ENCODE peak calls at places on chromosomes 2 and 18, in five cellular contexts. G, W, A, T and O are unnamed samples.
A peak's percentile ranks its signal among the peaks of the same experiment; 100 is the strongest.

GRCh38 chr18:59996370-59996966 is 96.7 kb downstream of the PMAIP1 start:
- DNase-seq in T (peak; percentile 41), G (peak; percentile 21), W (no peak), A (peak; percentile 72), O (no peak)

GRCh38 chr18:69588301-69588700 is 187.6 kb downstream of the DOK6 start:
- DNase-seq in T (no peak), G (no peak), A (no peak), W (no peak), O (no peak)

GRCh38 chr2:157418215-157418614 is 25.7 kb downstream of the CYTIP start:
- DNase-seq in T (no peak), W (no peak), A (no peak), G (no peak), O (no peak)

GRCh38 chr2:62423883-62424458 is 82.0 kb downstream of the TMEM17 start:
- DNase-seq in G (no peak), W (no peak), T (peak; percentile 69), A (no peak), O (no peak)

GRCh38 chr2:33337385-33337784 is 139.1 kb upstream of the RASGRP3 start:
- DNase-seq in W (no peak), A (no peak), G (no peak), T (no peak), O (no peak)

GRCh38 chr2:37618326-37618725 is 53.1 kb downstream of the CDC42EP3 start:
- DNase-seq in G (no peak), T (no peak), A (no peak), W (no peak), O (no peak)

GRCh38 chr2:36185624-36186023 is 170.0 kb upstream of the CRIM1 start:
- DNase-seq in A (no peak), W (no peak), G (no peak), T (peak; percentile 50), O (no peak)

GRCh38 chr2:168952424-168952823 is 51.3 kb downstream of the G6PC2 start:
- DNase-seq in A (no peak), W (no peak), G (no peak), T (no peak), O (no peak)

GRCh38 chr2:61898810-61899209 is 6.7 kb upstream of the COMMD1 start:
- DNase-seq in T (no peak), A (no peak), G (no peak), W (no peak), O (no peak)

GRCh38 chr18:12308386-12309100 is 502 bp downstream of the TUBB6 start:
- DNase-seq in W (no peak), A (peak; percentile 86), G (peak; percentile 75), T (peak; percentile 70), O (no peak)

GRCh38 chr2:60836491-60836890 is 44.9 kb upstream of the REL start:
- DNase-seq in A (no peak), W (no peak), G (no peak), T (no peak), O (no peak)

GRCh38 chr2:31235504-31235902 is 1.6 kb downstream of the EHD3 start:
- DNase-seq in W (no peak), G (no peak), A (no peak), T (no peak), O (no peak)

GRCh38 chr2:23565374-23565773 is 180.4 kb downstream of the KLHL29 start:
- DNase-seq in G (no peak), A (no peak), T (no peak), W (no peak), O (no peak)

GRCh38 chr18:24885266-24885665 is 424.8 kb downstream of the HRH4 start:
- DNase-seq in T (no peak), W (no peak), A (no peak), G (no peak), O (no peak)

GRCh38 chr2:201228912-201229290 is 31.4 kb upstream of the CASP8 start:
- DNase-seq in W (no peak), T (no peak), A (no peak), G (peak; percentile 26), O (no peak)

GRCh38 chr2:171578156-171578803 is 56.0 kb downstream of the CYBRD1 start:
- DNase-seq in W (no peak), A (no peak), T (no peak), G (no peak), O (no peak)

GRCh38 chr2:118309201-118310015 is 221.1 kb downstream of the INSIG2 start:
- DNase-seq in A (no peak), W (no peak), T (no peak), G (no peak), O (no peak)

GRCh38 chr2:118307864-118308263 is 219.6 kb downstream of the INSIG2 start:
- DNase-seq in G (no peak), A (no peak), T (no peak), W (no peak), O (no peak)

GRCh38 chr2:118310878-118311442 is 222.7 kb downstream of the INSIG2 start:
- DNase-seq in A (peak; percentile 83), G (no peak), W (no peak), T (no peak), O (no peak)

GRCh38 chr2:118312963-118313756 is 224.9 kb downstream of the INSIG2 start:
- DNase-seq in G (no peak), T (no peak), A (peak; percentile 85), W (no peak), O (no peak)

GRCh38 chr2:118310016-118310877 is 222.0 kb downstream of the INSIG2 start:
- DNase-seq in A (peak; percentile 87), G (peak; percentile 13), T (no peak), W (peak; percentile 13), O (peak; percentile 66)
- H3K4me3 ChIP-seq in A (peak overlapping the region; percentile 81), G (peak overlapping the region; percentile 66), T (peak overlapping the region; percentile 61), W (peak overlapping the region; percentile 69), O (peak overlapping the region; percentile 74)

GRCh38 chr2:8535398-8535755 is 146.5 kb upstream of the ID2 start:
- DNase-seq in G (no peak), A (no peak), T (no peak), W (no peak), O (no peak)
- H3K4me1 ChIP-seq in G (peaks cover 4% of the 10 kb centered on the region), A (peaks cover 16% of the 10 kb centered on the region), T (peaks cover 43% of the 10 kb centered on the region), W (peaks cover 14% of the 10 kb centered on the region), O (peaks cover 24% of the 10 kb centered on the region)

DNA sequence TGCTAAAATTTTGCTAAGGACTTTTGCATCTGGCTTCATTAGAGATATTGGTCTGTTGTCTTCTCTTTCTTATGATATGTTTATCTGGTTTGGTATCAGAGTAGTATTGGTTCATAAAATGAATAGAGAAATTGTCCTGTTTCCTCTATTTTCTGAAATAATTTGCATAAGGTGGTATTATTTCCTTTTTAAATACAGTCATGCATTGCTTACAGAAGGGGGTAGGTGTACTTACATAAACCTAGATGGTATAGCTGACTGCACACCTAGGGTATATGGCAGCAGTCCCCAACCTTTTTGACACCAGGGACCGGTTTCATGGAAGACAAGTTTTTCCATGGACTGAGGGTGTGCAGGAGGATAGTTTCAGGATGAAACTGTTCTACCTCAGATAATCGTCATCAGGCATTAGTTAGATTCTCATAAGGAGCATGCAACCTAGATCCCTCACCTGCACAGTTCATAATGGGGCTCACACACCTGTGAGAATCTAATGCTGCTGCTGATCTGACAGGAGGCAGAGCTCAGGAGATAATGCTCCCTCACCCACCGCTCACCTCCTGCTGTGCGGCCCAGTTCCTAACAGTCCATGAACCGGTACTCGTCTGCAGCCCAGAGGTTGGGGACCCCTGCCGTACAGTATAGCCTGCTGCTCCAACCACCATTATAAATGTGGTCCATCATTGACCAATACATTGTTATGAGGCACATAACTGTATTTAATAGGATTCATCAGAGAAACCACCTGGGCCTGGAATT is 189.2 kb downstream of the FAM210A start:
- DNase-seq in W (no peak), G (no peak), A (peak; percentile 35), T (no peak), O (no peak)
- H3K27me3 ChIP-seq in W (no peaks in the 10 kb centered on the region), G (no peaks in the 10 kb centered on the region), A (no peaks in the 10 kb centered on the region), T (no peaks in the 10 kb centered on the region), O (no peaks in the 10 kb centered on the region)

DNA sequence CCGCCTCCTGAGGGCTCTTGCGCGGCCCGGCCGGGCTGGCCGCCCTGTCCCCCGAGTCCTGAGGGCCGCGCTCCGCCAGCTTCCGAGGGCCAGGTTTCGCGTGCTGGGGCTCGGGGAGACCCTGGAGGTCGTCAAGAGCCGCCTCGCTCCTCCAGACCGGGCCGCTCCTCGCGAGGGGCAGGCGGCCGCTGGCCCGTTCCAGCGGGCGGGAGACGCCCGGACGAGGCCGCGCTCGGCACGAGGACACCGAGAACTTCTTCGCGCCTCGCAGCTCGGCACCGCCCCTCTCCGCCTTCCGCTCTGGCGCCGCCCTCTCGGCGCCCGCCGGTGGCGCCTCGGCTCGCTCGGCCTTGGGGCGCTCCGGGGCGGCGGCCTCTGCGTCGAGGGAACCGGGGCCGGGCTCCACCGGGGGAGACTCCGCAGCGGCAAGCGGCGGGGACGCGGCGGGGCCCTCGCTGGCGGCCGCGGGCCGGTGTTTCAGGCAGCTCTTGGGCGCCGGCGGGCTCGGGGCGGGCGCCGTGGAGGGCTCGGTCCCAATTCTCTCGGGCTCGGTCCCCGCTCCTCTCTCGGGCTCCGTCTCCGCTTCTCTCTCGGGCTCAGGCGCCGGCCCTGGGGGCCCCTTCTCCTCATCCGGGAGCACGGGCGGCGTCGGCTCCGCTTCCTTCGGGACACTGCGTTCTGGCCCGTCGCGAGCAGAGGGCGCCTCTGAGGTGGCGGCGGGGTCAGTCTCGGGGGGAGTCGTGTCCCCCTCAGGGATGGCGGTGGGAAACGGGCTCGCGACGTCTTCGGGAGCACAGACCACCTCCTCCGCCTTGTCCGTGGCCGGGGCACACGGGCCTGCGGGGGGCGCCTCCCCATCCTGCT is 91.6 kb upstream of the MGAT4A start:
- DNase-seq in T (peak; percentile 40), W (peak; percentile 32), A (peak; percentile 87), G (no peak), O (peak; percentile 70)
- H3K4me3 ChIP-seq in T (peak overlapping the region; percentile 48), W (peak overlapping the region; percentile 57), A (no peak overlapping the region), G (peak overlapping the region; percentile 42), O (no peak overlapping the region)

DNA sequence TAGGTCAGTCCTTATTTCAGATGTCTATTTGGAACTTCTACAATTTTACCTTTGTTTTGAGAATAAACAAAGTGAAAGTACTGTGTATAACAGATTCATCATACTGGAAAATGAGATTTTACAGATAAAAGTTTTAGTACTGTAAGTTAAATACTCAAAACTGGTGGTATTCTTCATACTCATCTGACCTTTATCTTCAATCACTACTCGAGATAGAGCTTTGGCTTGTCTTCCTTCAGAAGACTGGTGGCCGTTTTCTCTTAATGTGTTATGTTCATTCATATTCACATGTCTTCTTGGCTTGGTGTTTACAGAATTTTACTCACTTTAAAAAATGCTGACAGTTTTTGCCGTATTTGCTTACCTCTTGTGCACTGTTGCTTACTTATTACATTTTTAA is 2.1 kb downstream of the SPOPL start:
- DNase-seq in A (no peak), G (no peak), W (no peak), T (no peak), O (no peak)
- H3K4me1 ChIP-seq in A (no peaks in the 10 kb centered on the region), G (peaks cover 16% of the 10 kb centered on the region), W (peaks cover 14% of the 10 kb centered on the region), T (peaks cover 35% of the 10 kb centered on the region), O (peaks cover 21% of the 10 kb centered on the region)

GRCh38 chr18:42426496-42427015 is 471.5 kb downstream of the PIK3C3 start:
- DNase-seq in A (no peak), T (no peak), G (no peak), W (no peak), O (no peak)
- H3K27me3 ChIP-seq in A (no peaks in the 10 kb centered on the region), T (no peaks in the 10 kb centered on the region), G (no peaks in the 10 kb centered on the region), W (no peaks in the 10 kb centered on the region), O (no peaks in the 10 kb centered on the region)